ENCODE peak calls at places on chromosomes 11 and 22, in six cellular contexts. L is IMR-90, H is mesendoderm, I is H1, N is H9, Z is mesenchymal stem cell. Y is an unnamed sample. For H3K27me3, the result is how much of the 10 kb centered on the place peaks cover.

GRCh38 chr22:47333625-47334024 is 571.2 kb downstream of the TBC1D22A start:
- DNase-seq in L (peak), Z (no peak), N (no peak), I (no peak), H (no peak), Y (no peak)

GRCh38 chr11:45583981-45584380 is 81.4 kb downstream of the CHST1 start:
- DNase-seq in H (no peak), I (no peak), Z (no peak), L (no peak), N (no peak), Y (no peak)

GRCh38 chr11:121965330-121965729 is 150.7 kb downstream of the BLID start:
- DNase-seq in Z (peak), I (no peak), L (peak), H (no peak), N (no peak), Y (no peak)

GRCh38 chr11:76729214-76729613 is 53.9 kb upstream of the TSKU start:
- DNase-seq in L (no peak), I (no peak), Z (no peak), N (no peak), H (no peak), Y (no peak)

GRCh38 chr11:84580338-84580737 is 1046.8 kb downstream of the DLG2 start:
- DNase-seq in L (no peak), N (peak), Z (no peak), H (peak), I (no peak), Y (peak)

GRCh38 chr22:20436309-20437252 is 1.0 kb downstream of the SCARF2 start:
- DNase-seq in L (peak), I (peak), H (peak), N (peak), Z (peak), Y (peak)

GRCh38 chr22:26709617-26710390 is 52.4 kb downstream of the MIAT start:
- DNase-seq in N (no peak), I (no peak), H (no peak), L (peak), Z (peak), Y (no peak)

GRCh38 chr11:134460881-134461280 is 48.8 kb upstream of the B3GAT1 start:
- DNase-seq in I (no peak), H (no peak), Z (no peak), N (no peak), L (no peak), Y (no peak)

GRCh38 chr11:71563401-71563800 is 2.0 kb upstream of the KRTAP5-10 start:
- DNase-seq in H (peak), L (peak), Z (peak), N (peak), I (no peak), Y (peak)

GRCh38 chr11:125903753-125904659 is at the start of gene DDX25:
- DNase-seq in N (peak), I (peak), L (no peak), Z (no peak), H (peak), Y (peak)

GRCh38 chr11:13210424-13210823 is 67.2 kb upstream of the BMAL1 start:
- DNase-seq in L (peak), H (peak), I (peak), Z (peak), N (peak), Y (peak)

GRCh38 chr22:30948930-30949342 is 19.6 kb downstream of the MORC2 start:
- DNase-seq in N (no peak), H (peak), I (no peak), L (peak), Z (peak), Y (no peak)

GRCh38 chr22:31871475-31871874 is 72.9 kb upstream of the YWHAH start:
- DNase-seq in N (no peak), L (no peak), I (no peak), H (no peak), Z (no peak), Y (no peak)

GRCh38 chr11:59555601-59556114 is 44.3 kb downstream of the OR4D9 start:
- DNase-seq in H (no peak), I (no peak), L (no peak), N (no peak), Z (no peak), Y (no peak)

GRCh38 chr11:99419991-99420390 is 399.2 kb downstream of the CNTN5 start:
- DNase-seq in I (no peak), N (no peak), H (no peak), Z (no peak), L (no peak), Y (no peak)

GRCh38 chr22:47113880-47114415 is 351.5 kb downstream of the TBC1D22A start:
- DNase-seq in Z (no peak), N (no peak), L (no peak), I (no peak), H (no peak), Y (no peak)

GRCh38 chr11:117143390-117143789 is 697 bp upstream of the PAFAH1B2 start:
- DNase-seq in N (no peak), I (no peak), Z (peak), H (peak), L (peak), Y (peak)

GRCh38 chr11:121700968-121701367 is 248.2 kb upstream of the SORL1-AS1 start:
- DNase-seq in I (no peak), N (no peak), H (no peak), Z (no peak), L (no peak), Y (no peak)

GRCh38 chr11:119952441-119952840 is 185.5 kb downstream of the TRIM29 start:
- DNase-seq in Z (no peak), H (no peak), L (no peak), I (no peak), N (no peak), Y (no peak)

GRCh38 chr22:44543781-44544181 is 45.7 kb upstream of the RTL6 start:
- DNase-seq in Z (no peak), L (no peak), H (no peak), N (no peak), I (no peak), Y (no peak)

GRCh38 chr11:45100338-45100737 is 46.1 kb upstream of the PRDM11 start:
- DNase-seq in Z (peak), N (peak), I (peak), L (peak), H (peak), Y (no peak)

GRCh38 chr11:118313242-118313641 is 8.7 kb downstream of the CD3E start:
- DNase-seq in I (no peak), N (no peak), L (no peak), H (no peak), Z (no peak), Y (no peak)

GRCh38 chr11:63536669-63537292 is at the start of gene PLAAT4:
- DNase-seq in I (no peak), Z (peak), H (no peak), N (no peak), L (peak), Y (no peak)

GRCh38 chr11:12331239-12331874 is 46.0 kb upstream of the PARVA start:
- DNase-seq in I (peak), N (peak), L (peak), H (peak), Z (peak), Y (peak)

GRCh38 chr22:46028069-46028991 is 51.4 kb upstream of the WNT7B start:
- DNase-seq in N (no peak), Z (no peak), I (no peak), H (no peak), L (no peak), Y (no peak)

GRCh38 chr22:38712496-38713207 is 6.9 kb downstream of the GTPBP1 start:
- DNase-seq in N (no peak), Z (no peak), L (no peak), I (no peak), H (peak), Y (peak)

GRCh38 chr11:68302256-68303054 is 9.9 kb upstream of the LRP5 start:
- DNase-seq in N (no peak), Z (peak), I (no peak), L (peak), H (no peak), Y (no peak)

GRCh38 chr11:88475991-88476418 is 138.5 kb upstream of the CTSC start:
- DNase-seq in H (no peak), Z (no peak), N (no peak), I (no peak), L (peak), Y (no peak)

DNA sequence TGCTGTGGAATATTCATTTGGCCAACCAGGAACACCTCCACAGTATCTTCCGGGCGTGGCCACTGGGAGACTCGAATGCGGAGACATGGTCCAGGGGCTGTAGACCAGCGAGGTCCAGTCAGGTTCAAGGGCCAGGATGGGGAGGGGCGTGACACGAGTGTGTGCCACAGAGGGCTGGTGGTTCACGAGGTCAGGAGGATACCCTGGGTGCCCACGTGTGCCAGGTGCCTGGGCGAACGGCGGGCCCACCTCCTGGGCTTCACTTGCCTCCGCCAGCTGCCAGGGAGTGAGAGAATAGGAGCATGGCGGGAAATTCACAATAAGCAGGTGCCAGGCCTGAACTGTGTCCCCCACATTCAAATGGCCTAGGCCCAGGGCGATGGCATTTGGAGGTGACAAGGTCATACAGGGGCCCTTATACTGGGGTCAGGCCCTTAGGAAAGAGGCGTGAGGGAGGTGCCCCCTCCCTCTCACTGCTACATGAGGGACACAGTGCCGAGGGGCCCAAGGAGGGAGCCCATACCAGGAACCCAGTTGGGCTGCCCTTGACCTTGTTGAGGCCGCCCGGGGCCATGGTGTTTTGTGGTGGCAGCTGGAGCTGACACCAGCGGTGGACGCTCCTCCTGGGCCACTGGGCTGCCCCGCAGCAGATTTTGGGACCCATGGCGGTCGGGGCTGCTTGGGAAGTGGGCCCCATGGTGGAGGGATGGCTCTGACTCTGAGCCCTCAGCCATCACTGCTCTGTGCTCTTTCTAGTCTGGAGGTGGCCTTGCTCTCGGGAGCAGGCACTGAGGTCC is 1268.9 kb downstream of the BRD1 start:
- DNase-seq in N (no peak), L (no peak), H (no peak), Z (no peak), I (no peak), Y (no peak)
- H2BK15ac ChIP-seq in N (no peak), L (no peak), H (no peak), Z (no peak), I (no peak), Y (peak)

DNA sequence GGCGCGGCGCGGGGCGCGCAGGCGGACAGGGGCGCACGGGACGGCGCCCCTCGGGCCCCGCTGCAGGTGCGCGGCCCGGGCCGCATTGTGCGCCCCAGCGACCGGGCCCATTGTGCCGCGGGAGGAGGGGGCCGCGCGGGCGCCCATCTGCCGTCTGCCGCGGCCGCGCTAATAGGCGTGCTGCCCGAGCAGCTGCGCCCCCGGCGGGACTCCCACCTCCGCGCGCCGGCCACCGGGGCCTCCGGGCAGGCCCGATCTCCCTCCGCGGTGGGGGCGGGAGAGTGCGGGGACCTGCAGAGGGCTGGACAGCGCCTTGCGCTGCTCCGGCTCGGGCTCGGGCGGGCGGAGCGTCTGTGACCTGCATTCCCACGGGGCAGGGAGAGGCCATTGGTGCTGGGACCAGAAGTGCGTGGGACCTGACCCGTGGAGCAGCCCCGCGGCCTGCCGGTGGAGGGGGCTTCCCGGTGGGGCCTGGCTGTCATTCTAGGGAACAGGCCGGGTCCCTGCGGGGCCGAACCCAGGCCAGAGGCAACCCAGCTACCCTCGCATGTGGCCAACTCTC is 950 bp downstream of the BRSK2 start:
- DNase-seq in N (peak), Z (peak), I (peak), L (peak), H (peak), Y (no peak)
- H3K27me3 ChIP-seq in N (under half), Z (under half), I (under half), L (under half), H (under half), Y (under half)

GRCh38 chr22:37353839-37354238 is 71.5 kb downstream of the CYTH4 start:
- DNase-seq in L (no peak), I (no peak), N (no peak), H (no peak), Z (no peak), Y (no peak)
- H2BK15ac ChIP-seq in L (no peak), I (no peak), N (no peak), H (no peak), Z (no peak), Y (no peak)

DNA sequence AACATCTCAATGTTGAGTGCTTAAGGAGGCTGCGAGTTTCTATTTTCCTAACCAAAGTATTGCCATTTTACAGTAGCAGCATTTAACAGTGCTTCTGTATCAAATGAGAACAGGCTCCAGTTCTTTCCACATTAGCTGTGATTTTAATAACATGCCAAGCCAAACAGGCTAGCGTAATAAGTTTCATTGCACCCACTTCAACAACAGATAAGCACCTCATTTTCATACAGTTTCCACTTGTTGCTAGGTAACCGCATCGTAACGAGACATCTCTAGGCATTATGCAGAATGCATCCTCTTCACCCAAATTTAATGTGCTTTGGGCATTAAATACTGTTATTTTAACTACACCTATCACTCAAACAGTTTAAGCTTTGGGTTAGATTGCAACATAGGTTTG is 79.0 kb downstream of the CADM1 start:
- DNase-seq in Z (no peak), L (no peak), I (no peak), H (no peak), N (no peak), Y (no peak)
- H3K27me3 ChIP-seq in Z (under half), L (under half), I (under half), H (under half), N (under half), Y (under half)

GRCh38 chr22:39728236-39728860 is 157.8 kb downstream of the CACNA1I start:
- DNase-seq in H (no peak), Z (no peak), I (peak), N (no peak), L (no peak), Y (no peak)
- H2BK15ac ChIP-seq in H (no peak), Z (no peak), I (no peak), N (no peak), L (no peak), Y (no peak)

GRCh38 chr22:50114221-50114981 is 24.6 kb downstream of the MOV10L1 start:
- DNase-seq in H (no peak), I (no peak), L (peak), Z (peak), N (no peak), Y (no peak)
- H3K27me3 ChIP-seq in H (under half), I (under half), L (under half), Z (under half), N (under half), Y (under half)

GRCh38 chr11:66221012-66221411 is 47.4 kb upstream of the RAB1B start:
- DNase-seq in I (no peak), N (peak), Z (no peak), L (no peak), H (no peak), Y (no peak)
- H2BK15ac ChIP-seq in I (no peak), N (no peak), Z (no peak), L (no peak), H (no peak), Y (no peak)

GRCh38 chr11:113623114-113623513 is 83.0 kb downstream of the TMPRSS5 start:
- DNase-seq in H (no peak), N (no peak), Z (no peak), I (no peak), L (peak), Y (no peak)
- H3K27me3 ChIP-seq in H (under half), N (under half), Z (under half), I (under half), L (under half), Y (under half)